ENCODE peak calls at places on chromosomes 4 and X, in six cellular contexts. A is nephron progenitor cell; W is LNCaP clone FGC; U is posterior vena cava; S is CD8-positive, alpha-beta memory T cell; Q is lower lobe of right lung. B is an unnamed sample.

GRCh38 chrX:10110984-10111363 is 45.8 kb upstream of the CLCN4 start:
- DNase-seq in U (no peak), A (no peak), Q (no peak), W (no peak), S (peak), B (no peak)

GRCh38 chr4:110639207-110640092 is 16.6 kb upstream of the PITX2 start:
- DNase-seq in U (no peak), Q (peak), W (no peak), A (peak), S (no peak), B (no peak)

GRCh38 chrX:132968282-132968681 is 9.9 kb upstream of the HS6ST2 start:
- DNase-seq in U (no peak), A (no peak), W (no peak), Q (no peak), S (no peak), B (no peak)

GRCh38 chr4:184745747-184746531 is 12.0 kb upstream of the CENPU start:
- DNase-seq in W (peak), Q (no peak), S (peak), A (peak), U (no peak), B (no peak)

GRCh38 chr4:183101956-183102480 is 3.0 kb downstream of the WWC2 start:
- DNase-seq in Q (no peak), S (no peak), A (no peak), W (no peak), U (no peak), B (no peak)

GRCh38 chr4:47219586-47219985 is 188.2 kb downstream of the GABRB1 start:
- DNase-seq in W (no peak), U (no peak), A (no peak), Q (no peak), S (no peak), B (no peak)

GRCh38 chrX:46279925-46280313 is 265.3 kb downstream of the ZNF674 start:
- DNase-seq in U (no peak), A (no peak), W (no peak), S (no peak), Q (no peak), B (no peak)

GRCh38 chrX:102768984-102769761 is 48.6 kb downstream of the GPRASP3 start:
- DNase-seq in S (peak), U (peak), W (peak), Q (peak), A (peak), B (peak)

GRCh38 chr4:185730849-185731608 is 81.0 kb downstream of the SORBS2 start:
- DNase-seq in W (no peak), U (no peak), A (no peak), S (no peak), Q (no peak), B (no peak)

GRCh38 chr4:133839326-133839725 is 362.3 kb downstream of the PABPC4L start:
- DNase-seq in A (no peak), Q (no peak), W (no peak), U (no peak), S (no peak), B (no peak)

GRCh38 chr4:185082549-185082948 is 60.5 kb upstream of the SLC25A4 start:
- DNase-seq in A (no peak), W (no peak), U (no peak), S (no peak), Q (no peak), B (no peak)

GRCh38 chr4:97923096-97923495 is 220.2 kb downstream of the STPG2 start:
- DNase-seq in Q (no peak), A (no peak), W (no peak), S (no peak), U (peak), B (no peak)

GRCh38 chr4:106694232-106694631 is 325.7 kb upstream of the GIMD1 start:
- DNase-seq in Q (no peak), W (no peak), U (no peak), A (no peak), S (no peak), B (no peak)

GRCh38 chr4:67886281-67886680 is 2.5 kb upstream of the TMPRSS11D start:
- DNase-seq in Q (no peak), A (no peak), W (no peak), U (no peak), S (no peak), B (no peak)

GRCh38 chrX:50691820-50692219 is 122.2 kb downstream of the SHROOM4 start:
- DNase-seq in U (no peak), W (no peak), Q (no peak), S (no peak), A (peak), B (no peak)

GRCh38 chr4:81436096-81436495 is 35.6 kb downstream of the RASGEF1B start:
- DNase-seq in Q (no peak), S (no peak), U (no peak), A (no peak), W (no peak), B (no peak)

GRCh38 chr4:579543-580175 is 3.6 kb upstream of the TMEM271 start:
- DNase-seq in A (no peak), S (no peak), Q (no peak), W (no peak), U (no peak), B (no peak)

GRCh38 chrX:83022020-83022419 is 486.1 kb upstream of the POU3F4 start:
- DNase-seq in W (no peak), A (no peak), S (no peak), U (no peak), Q (no peak), B (no peak)

GRCh38 chr4:72468904-72469502 is 100.0 kb downstream of the ADAMTS3 start:
- DNase-seq in W (no peak), S (no peak), A (no peak), U (no peak), Q (no peak), B (no peak)

GRCh38 chr4:56990109-56990508 is 11.4 kb downstream of the POLR2B start:
- DNase-seq in S (no peak), U (no peak), Q (no peak), A (no peak), W (no peak), B (no peak)

GRCh38 chr4:184617611-184618196 is 31.5 kb downstream of the CASP3 start:
- DNase-seq in U (peak), W (no peak), S (no peak), Q (no peak), A (no peak), B (no peak)